ENCODE peak calls at places on chromosomes 6 and 20, in nine cellular contexts. S, J, F, C, G, T, N, A and Q are unnamed samples.

GRCh38 chr6:7909323-7910276 is 988 bp downstream of the TXNDC5 start:
- DNase-seq in G (peak; percentile 44), T (peak; percentile 71), F (peak; percentile 84), N (no peak), J (peak; percentile 71), S (no peak), A (peak; percentile 26), C (peak; percentile 47), Q (peak; percentile 26)

GRCh38 chr20:37309941-37310590 is 20.6 kb downstream of the MANBAL start:
- DNase-seq in S (no peak), N (no peak), F (peak; percentile 28), T (no peak), C (peak; percentile 35), J (no peak), A (no peak), G (peak; percentile 79), Q (no peak)

GRCh38 chr6:67683960-67684359 is 951.1 kb upstream of the ADGRB3 start:
- DNase-seq in F (peak; percentile 96), J (no peak), N (no peak), A (peak; percentile 67), G (peak; percentile 58), C (peak; percentile 1), T (no peak), S (no peak), Q (peak; percentile 52)

GRCh38 chr6:155442562-155442961 is 13.1 kb downstream of the NOX3 start:
- DNase-seq in C (no peak), J (no peak), T (no peak), A (no peak), S (no peak), G (no peak), N (no peak), F (no peak), Q (no peak)

GRCh38 chr6:35436071-35436865 is 15.9 kb upstream of the FANCE start:
- DNase-seq in F (no peak), A (no peak), G (no peak), C (no peak), T (no peak), S (no peak), N (no peak), J (no peak), Q (no peak)

GRCh38 chr6:134351615-134352474 is 33.9 kb upstream of the SGK1 start:
- DNase-seq in C (no peak), T (no peak), A (no peak), S (no peak), N (no peak), F (no peak), J (no peak), G (no peak), Q (no peak)

GRCh38 chr6:69958978-69959377 is 92.6 kb downstream of the COL19A1 start:
- DNase-seq in N (no peak), S (no peak), J (no peak), T (no peak), F (no peak), A (no peak), G (no peak), C (no peak), Q (no peak)

GRCh38 chr6:28953039-28953872 is 29.5 kb upstream of the TRIM27 start:
- DNase-seq in T (no peak), S (peak; percentile 20), G (peak; percentile 67), A (peak; percentile 35), N (peak; percentile 56), F (peak; percentile 82), J (peak; percentile 60), C (peak; percentile 62), Q (peak; percentile 73)

GRCh38 chr20:36181934-36182603 is 27.5 kb downstream of the EPB41L1 start:
- DNase-seq in F (peak; percentile 83), N (no peak), T (no peak), S (no peak), A (peak; percentile 22), G (no peak), C (peak; percentile 50), J (no peak), Q (peak; percentile 44)

GRCh38 chr20:33647603-33648395 is 14.3 kb upstream of the C20orf144 start:
- DNase-seq in G (no peak), J (no peak), N (peak; percentile 34), F (peak; percentile 83), A (peak; percentile 85), S (no peak), T (no peak), C (peak; percentile 82), Q (peak; percentile 95)

GRCh38 chr20:61816606-61817005 is 249.1 kb downstream of the TAF4 start:
- DNase-seq in S (no peak), J (no peak), C (no peak), A (no peak), F (no peak), G (no peak), T (no peak), N (no peak), Q (no peak)

GRCh38 chr20:32971703-32972161 is 32.5 kb downstream of the SUN5 start:
- DNase-seq in G (no peak), F (no peak), C (no peak), J (peak; percentile 15), N (peak; percentile 20), T (no peak), S (no peak), A (no peak), Q (no peak)

GRCh38 chr6:69019832-69020231 is 384.8 kb downstream of the ADGRB3 start:
- DNase-seq in N (no peak), J (no peak), G (no peak), A (peak; percentile 55), S (no peak), C (peak; percentile 31), T (no peak), F (peak; percentile 70), Q (peak; percentile 25)

GRCh38 chr6:27242589-27243265 is 4.8 kb upstream of the PRSS16 start:
- DNase-seq in A (no peak), G (no peak), T (no peak), S (no peak), J (no peak), F (no peak), C (no peak), N (no peak), Q (no peak)

GRCh38 chr20:15951711-15952110 is 621.5 kb downstream of the KIF16B start:
- DNase-seq in S (no peak), N (no peak), G (peak; percentile 5), C (no peak), A (no peak), F (no peak), J (no peak), T (no peak), Q (no peak)

GRCh38 chr20:62363920-62364851 is 2.9 kb downstream of the LAMA5 start:
- DNase-seq in A (no peak), T (peak; percentile 47), J (no peak), S (no peak), G (no peak), F (no peak), C (no peak), N (no peak), Q (no peak)

GRCh38 chr6:27545271-27546046 is 72.6 kb upstream of the ZNF184 start:
- DNase-seq in S (no peak), G (peak; percentile 88), T (no peak), J (peak; percentile 40), C (peak; percentile 33), N (peak; percentile 68), A (peak; percentile 73), F (peak; percentile 75), Q (peak; percentile 51)

GRCh38 chr6:48701572-48701971 is 590.6 kb upstream of the PTCHD4 start:
- DNase-seq in A (no peak), T (no peak), F (no peak), S (no peak), N (no peak), C (no peak), G (no peak), J (no peak), Q (no peak)

DNA sequence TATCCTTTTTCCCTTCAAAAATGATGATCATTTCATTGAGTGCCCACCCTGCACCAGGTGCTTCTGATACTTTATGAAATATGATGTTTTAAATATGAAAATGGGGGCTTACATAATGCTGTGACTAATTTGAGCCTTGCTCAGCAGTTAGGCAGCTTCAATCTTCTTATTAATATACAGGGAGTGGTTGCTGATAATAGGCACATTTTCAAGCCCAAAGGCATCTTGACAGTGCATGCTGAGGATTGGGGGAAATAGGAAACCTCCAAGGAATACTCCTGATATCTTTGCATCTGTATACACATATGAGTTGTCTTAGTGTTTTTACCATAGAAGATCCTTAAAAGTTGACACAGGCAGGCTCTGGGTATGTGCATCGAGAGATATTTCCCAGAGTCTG is 262.3 kb upstream of the SASH1 start:
- DNase-seq in N (no peak), S (no peak), G (no peak), T (no peak), J (no peak), A (no peak), F (no peak), C (no peak), Q (no peak)
- TF ChIP-seq CTCF in N (no peak), S (no peak), G (no peak), T (no peak), J (no peak), A (no peak), F (no peak), C (no peak), Q (no peak)

GRCh38 chr6:19415605-19416326 is 421.4 kb upstream of the ID4 start:
- DNase-seq in J (no peak), F (peak; percentile 37), C (peak; percentile 44), N (no peak), T (no peak), S (no peak), A (peak; percentile 81), G (peak; percentile 84), Q (peak; percentile 78)
- H3K4me3 ChIP-seq in J (no peak overlapping the region), F (no peak overlapping the region), C (no peak overlapping the region), N (no peak overlapping the region), T (no peak overlapping the region), S (no peak overlapping the region), A (no peak overlapping the region), G (no peak overlapping the region), Q (no peak overlapping the region)

DNA sequence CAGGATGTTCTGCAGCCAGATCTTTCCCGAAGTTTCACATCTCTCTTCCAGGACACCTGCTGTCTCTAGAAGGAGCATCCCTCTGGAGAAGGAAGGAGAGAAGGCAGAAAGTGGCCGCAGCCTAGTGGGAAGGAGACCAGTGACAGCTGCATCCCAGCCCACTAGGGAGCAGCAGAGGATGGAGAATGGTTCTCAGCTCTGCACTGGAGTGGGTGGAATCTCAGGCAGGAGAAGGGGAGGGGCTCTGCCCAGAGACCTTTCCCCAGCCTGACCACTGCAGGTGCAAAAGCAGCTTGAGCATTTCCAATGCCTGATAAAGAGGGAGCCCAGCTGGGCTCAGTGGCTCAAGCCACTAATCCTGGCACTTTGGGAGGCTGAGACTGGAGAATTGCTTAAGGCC is 32.3 kb downstream of the NCR2 start:
- DNase-seq in A (peak; percentile 29), F (peak; percentile 62), C (peak; percentile 29), T (no peak), J (peak; percentile 46), S (no peak), G (peak; percentile 61), N (no peak), Q (peak; percentile 35)
- TF ChIP-seq CTCF in A (peak; percentile 72), F (peak; percentile 72), C (peak; percentile 78), T (peak; percentile 30), J (peak; percentile 40), S (no peak), G (peak; percentile 81), N (peak; percentile 68), Q (peak; percentile 56)

DNA sequence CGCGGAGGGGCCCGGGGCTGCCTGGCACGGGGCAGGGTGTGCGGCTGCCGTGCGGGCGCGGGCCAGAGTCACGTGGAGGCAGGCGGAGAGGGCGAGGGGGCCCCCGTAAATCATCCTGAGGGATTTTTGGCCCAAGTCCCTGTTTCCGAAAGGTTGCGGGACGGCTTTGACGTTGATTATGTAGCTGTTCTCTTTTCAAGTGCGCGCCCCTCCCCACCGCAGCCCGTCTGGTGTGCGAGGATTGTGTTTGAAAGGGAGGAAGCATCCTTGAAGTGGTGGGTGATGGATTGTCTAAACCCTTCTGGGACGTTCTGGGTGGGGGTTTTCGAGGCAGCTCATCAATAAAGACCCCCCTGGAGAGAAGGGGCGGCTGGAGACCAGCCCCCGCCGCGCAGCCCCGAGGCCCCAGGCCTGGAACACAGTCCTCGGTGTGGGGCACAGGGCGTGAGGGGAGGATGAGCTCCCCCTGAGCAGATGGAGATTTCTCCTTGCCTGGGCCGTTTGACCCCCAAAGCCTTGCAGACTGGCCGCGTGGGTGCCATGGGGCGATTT is 7.0 kb upstream of the FOXF2 start:
- DNase-seq in A (no peak), J (no peak), T (no peak), C (no peak), S (no peak), N (no peak), F (peak; percentile 53), G (no peak), Q (no peak)
- H3K4me3 ChIP-seq in A (no peak overlapping the region), J (no peak overlapping the region), T (peak overlapping the region; percentile 49), C (no peak overlapping the region), S (no peak overlapping the region), N (no peak overlapping the region), F (peak overlapping the region; percentile 47), G (no peak overlapping the region), Q (no peak overlapping the region)